ENCODE peak calls at places on chromosomes 1 and 21, in ten cellular contexts. M is right atrium auricular region, X is WTC11, S is astrocyte of the spinal cord, G is heart left ventricle, T is thyroid gland, H is fibroblast of lung, I is activated B cell treated with CpG ODN at 0.5 μM for 24 hours, W is brain microvascular endothelial cell, R is fibroblast of the aortic adventitia. L is an unnamed sample.

GRCh38 chr1:85611390-85611789 is 30.8 kb downstream of the CCN1 start:
- DNase-seq in M (no peak), X (no peak), S (peak; percentile 87), G (no peak), T (no peak), H (peak; percentile 95), I (no peak), W (peak; percentile 74), R (peak; percentile 98), L (no peak)

GRCh38 chr1:232904131-232904530 is 46.3 kb upstream of the NTPCR start:
- DNase-seq in M (no peak), X (no peak), S (no peak), G (no peak), T (no peak), H (no peak), I (no peak), W (no peak), R (no peak), L (no peak)

GRCh38 chr1:154820646-154821045 is 49.4 kb downstream of the KCNN3 start:
- DNase-seq in M (no peak), X (no peak), S (no peak), G (no peak), T (no peak), H (no peak), I (no peak), W (no peak), R (no peak), L (no peak)

GRCh38 chr1:207032528-207033017 is at the start of gene C1orf116:
- DNase-seq in M (no peak), X (peak; percentile 70), S (no peak), G (no peak), T (peak; percentile 70), H (no peak), I (no peak), W (no peak), R (no peak), L (peak; percentile 89)

GRCh38 chr1:96962807-96963206 is 241.2 kb downstream of the PTBP2 start:
- DNase-seq in M (no peak), X (no peak), S (peak; percentile 53), G (no peak), T (no peak), H (peak; percentile 85), I (no peak), W (no peak), R (peak; percentile 73), L (no peak)

GRCh38 chr1:211356723-211357418 is 30.2 kb downstream of the TRAF5 start:
- DNase-seq in M (no peak), X (no peak), S (peak; percentile 9), G (no peak), T (no peak), H (peak; percentile 85), I (no peak), W (peak; percentile 51), R (peak; percentile 73), L (no peak)

GRCh38 chr1:183306317-183307042 is 111.7 kb downstream of the NMNAT2 start:
- DNase-seq in M (no peak), X (no peak), S (no peak), G (no peak), T (peak; percentile 63), H (no peak), I (no peak), W (no peak), R (no peak), L (no peak)

GRCh38 chr1:180501865-180502360 is 464 bp downstream of the ACBD6 start:
- DNase-seq in M (peak; percentile 75), X (no peak), S (no peak), G (no peak), T (peak; percentile 59), H (no peak), I (no peak), W (no peak), R (no peak), L (peak; percentile 72)

GRCh38 chr1:169538998-169539871 is 47.0 kb downstream of the F5 start:
- DNase-seq in M (no peak), X (no peak), S (peak; percentile 91), G (no peak), T (no peak), H (peak; percentile 91), I (no peak), W (peak; percentile 86), R (peak; percentile 81), L (no peak)

GRCh38 chr21:45894107-45894810 is 87.3 kb upstream of the COL6A1 start:
- DNase-seq in M (no peak), X (no peak), S (peak; percentile 73), G (peak; percentile 77), T (no peak), H (peak; percentile 81), I (no peak), W (peak; percentile 53), R (peak; percentile 81), L (no peak)

GRCh38 chr21:46229133-46229922 is 754 bp upstream of the LSS start:
- DNase-seq in M (no peak), X (no peak), S (no peak), G (peak; percentile 80), T (peak; percentile 58), H (no peak), I (no peak), W (no peak), R (no peak), L (peak; percentile 56)

GRCh38 chr1:8392522-8392921 is 74.6 kb downstream of the SLC45A1 start:
- DNase-seq in M (no peak), X (no peak), S (no peak), G (no peak), T (no peak), H (no peak), I (no peak), W (no peak), R (no peak), L (no peak)

GRCh38 chr1:10667815-10668214 is 128.6 kb downstream of the CASZ1 start:
- DNase-seq in M (no peak), X (peak; percentile 38), S (no peak), G (no peak), T (no peak), H (no peak), I (no peak), W (no peak), R (no peak), L (no peak)

GRCh38 chr1:54975709-54976108 is 4.7 kb upstream of the TMEM61 start:
- DNase-seq in M (no peak), X (no peak), S (no peak), G (no peak), T (no peak), H (no peak), I (no peak), W (no peak), R (no peak), L (no peak)

GRCh38 chr1:54972436-54972835 is 8.0 kb upstream of the TMEM61 start:
- DNase-seq in M (no peak), X (no peak), S (no peak), G (no peak), T (no peak), H (no peak), I (no peak), W (no peak), R (no peak), L (no peak)

GRCh38 chr1:54970901-54971300 is 9.5 kb upstream of the TMEM61 start:
- DNase-seq in M (no peak), X (no peak), S (no peak), G (no peak), T (no peak), H (no peak), I (no peak), W (no peak), R (no peak), L (no peak)

GRCh38 chr1:54971317-54971791 is 9.1 kb upstream of the TMEM61 start:
- DNase-seq in M (no peak), X (no peak), S (peak; percentile 27), G (no peak), T (no peak), H (peak; percentile 54), I (no peak), W (no peak), R (no peak), L (no peak)

GRCh38 chr1:54973205-54973921 is 7.1 kb upstream of the TMEM61 start:
- DNase-seq in M (peak; percentile 78), X (no peak), S (peak; percentile 28), G (no peak), T (peak; percentile 13), H (peak; percentile 59), I (no peak), W (peak; percentile 33), R (peak; percentile 59), L (no peak)
- TF ChIP-seq CTCF in M (no peak), X (no peak), S (peak; percentile 63), G (peak; percentile 48), T (no peak), H (peak; percentile 67), I (no peak), W (peak; percentile 65), R (peak; percentile 58), L (peak; percentile 62)

GRCh38 chr1:160748182-160748876 is 9.3 kb downstream of the SLAMF7 start:
- DNase-seq in M (no peak), X (no peak), S (peak; percentile 4), G (no peak), T (no peak), H (peak; percentile 25), I (no peak), W (peak; percentile 27), R (no peak), L (no peak)
- TF ChIP-seq CTCF in M (no peak), X (no peak), S (no peak), G (no peak), T (no peak), H (no peak), I (no peak), W (peak; percentile 17), R (no peak), L (peak; percentile 16)

GRCh38 chr1:22910986-22911651 is 61.5 kb downstream of the LACTBL1 start:
- DNase-seq in M (no peak), X (no peak), S (no peak), G (no peak), T (no peak), H (no peak), I (no peak), W (no peak), R (no peak), L (no peak)
- TF ChIP-seq CTCF in M (no peak), X (no peak), S (no peak), G (no peak), T (no peak), H (no peak), I (no peak), W (no peak), R (no peak), L (no peak)

GRCh38 chr1:192022839-192023238 is 135.4 kb upstream of the RGS18 start:
- DNase-seq in M (no peak), X (no peak), S (no peak), G (no peak), T (no peak), H (no peak), I (no peak), W (no peak), R (no peak), L (no peak)
- TF ChIP-seq CTCF in M (no peak), X (no peak), S (no peak), G (no peak), T (no peak), H (no peak), I (no peak), W (no peak), R (no peak), L (no peak)

GRCh38 chr1:229845410-229846138 is 219.5 kb downstream of the URB2 start:
- DNase-seq in M (no peak), X (no peak), S (no peak), G (no peak), T (no peak), H (no peak), I (no peak), W (no peak), R (no peak), L (no peak)
- TF ChIP-seq CTCF in M (no peak), X (no peak), S (no peak), G (no peak), T (no peak), H (no peak), I (no peak), W (no peak), R (no peak), L (no peak)

L was measured in RWPE2.